ENCODE peak calls at places on chromosomes 1 and 21, in nine cellular contexts. One of them, this sample, is unnamed.

GRCh38 chr1:171128463-171128862 is 37.8 kb downstream of the FMO3 start:
- DNase-seq in H9: no peak
- DNase-seq in tibial nerve: no peak
- DNase-seq in upper lobe of right lung: no peak
- DNase-seq in lung: no peak
- DNase-seq in GM23248: no peak
- DNase-seq in SJCRH30: no peak
- DNase-seq in OCI-LY7: no peak
- DNase-seq in CD8-positive, alpha-beta T cell: no peak
- DNase-seq in this sample: no peak

GRCh38 chr1:77238463-77238862 is 19.2 kb upstream of the PIGK start:
- DNase-seq in CD8-positive, alpha-beta T cell: no peak
- DNase-seq in SJCRH30: no peak
- DNase-seq in H9: no peak
- DNase-seq in GM23248: peak; percentile 10
- DNase-seq in OCI-LY7: no peak
- DNase-seq in upper lobe of right lung: no peak
- DNase-seq in lung: no peak
- DNase-seq in tibial nerve: no peak
- DNase-seq in this sample: no peak

GRCh38 chr1:80448081-80448480 is 1352.7 kb upstream of the ADGRL2 start:
- DNase-seq in lung: no peak
- DNase-seq in GM23248: no peak
- DNase-seq in H9: no peak
- DNase-seq in upper lobe of right lung: no peak
- DNase-seq in CD8-positive, alpha-beta T cell: no peak
- DNase-seq in tibial nerve: no peak
- DNase-seq in SJCRH30: no peak
- DNase-seq in OCI-LY7: no peak
- DNase-seq in this sample: peak; percentile 43

GRCh38 chr1:69230223-69230622 is 337.5 kb upstream of the LRRC7 start:
- DNase-seq in GM23248: no peak
- DNase-seq in H9: no peak
- DNase-seq in CD8-positive, alpha-beta T cell: no peak
- DNase-seq in tibial nerve: no peak
- DNase-seq in SJCRH30: no peak
- DNase-seq in OCI-LY7: no peak
- DNase-seq in lung: no peak
- DNase-seq in upper lobe of right lung: no peak
- DNase-seq in this sample: no peak

GRCh38 chr1:25695066-25695990 is 78.7 kb downstream of the MAN1C1 start:
- DNase-seq in CD8-positive, alpha-beta T cell: no peak
- DNase-seq in SJCRH30: no peak
- DNase-seq in upper lobe of right lung: peak; percentile 80
- DNase-seq in GM23248: peak; percentile 98
- DNase-seq in H9: peak; percentile 75
- DNase-seq in lung: peak; percentile 83
- DNase-seq in tibial nerve: peak; percentile 65
- DNase-seq in OCI-LY7: no peak
- DNase-seq in this sample: peak; percentile 97

GRCh38 chr1:56490619-56491018 is 88.7 kb downstream of the PLPP3 start:
- DNase-seq in CD8-positive, alpha-beta T cell: no peak
- DNase-seq in H9: no peak
- DNase-seq in GM23248: peak; percentile 24
- DNase-seq in lung: no peak
- DNase-seq in tibial nerve: no peak
- DNase-seq in SJCRH30: no peak
- DNase-seq in OCI-LY7: no peak
- DNase-seq in upper lobe of right lung: no peak
- DNase-seq in this sample: no peak

GRCh38 chr1:24955161-24955560 is 25.1 kb upstream of the RUNX3 start:
- DNase-seq in upper lobe of right lung: no peak
- DNase-seq in SJCRH30: no peak
- DNase-seq in GM23248: peak; percentile 70
- DNase-seq in OCI-LY7: no peak
- DNase-seq in CD8-positive, alpha-beta T cell: peak; percentile 71
- DNase-seq in lung: no peak
- DNase-seq in H9: no peak
- DNase-seq in tibial nerve: no peak
- DNase-seq in this sample: peak; percentile 76

GRCh38 chr21:43771199-43771675 is 4.9 kb downstream of the CSTB start:
- DNase-seq in upper lobe of right lung: no peak
- DNase-seq in GM23248: no peak
- DNase-seq in H9: no peak
- DNase-seq in tibial nerve: no peak
- DNase-seq in SJCRH30: no peak
- DNase-seq in OCI-LY7: no peak
- DNase-seq in lung: no peak
- DNase-seq in CD8-positive, alpha-beta T cell: no peak
- DNase-seq in this sample: no peak

GRCh38 chr1:7287013-7287412 is 484.1 kb upstream of the VAMP3 start:
- DNase-seq in SJCRH30: no peak
- DNase-seq in GM23248: no peak
- DNase-seq in H9: no peak
- DNase-seq in OCI-LY7: no peak
- DNase-seq in lung: no peak
- DNase-seq in upper lobe of right lung: no peak
- DNase-seq in CD8-positive, alpha-beta T cell: no peak
- DNase-seq in tibial nerve: no peak
- DNase-seq in this sample: no peak

GRCh38 chr1:172283766-172284165 is 136.7 kb upstream of the C1orf105 start:
- DNase-seq in GM23248: no peak
- DNase-seq in CD8-positive, alpha-beta T cell: no peak
- DNase-seq in SJCRH30: no peak
- DNase-seq in lung: no peak
- DNase-seq in upper lobe of right lung: no peak
- DNase-seq in tibial nerve: no peak
- DNase-seq in H9: no peak
- DNase-seq in OCI-LY7: no peak
- DNase-seq in this sample: no peak

GRCh38 chr1:1482856-1483255 is 11.3 kb downstream of the ATAD3B start:
- DNase-seq in GM23248: no peak
- DNase-seq in tibial nerve: no peak
- DNase-seq in SJCRH30: no peak
- DNase-seq in H9: no peak
- DNase-seq in upper lobe of right lung: no peak
- DNase-seq in lung: no peak
- DNase-seq in CD8-positive, alpha-beta T cell: no peak
- DNase-seq in OCI-LY7: no peak
- DNase-seq in this sample: no peak

GRCh38 chr1:216919033-216919970 is 196.1 kb upstream of the ESRRG start:
- DNase-seq in H9: no peak
- DNase-seq in lung: no peak
- DNase-seq in OCI-LY7: no peak
- DNase-seq in CD8-positive, alpha-beta T cell: no peak
- DNase-seq in upper lobe of right lung: no peak
- DNase-seq in SJCRH30: no peak
- DNase-seq in GM23248: no peak
- DNase-seq in tibial nerve: no peak
- DNase-seq in this sample: no peak

GRCh38 chr1:21795075-21795474 is 12.1 kb upstream of the USP48 start:
- DNase-seq in GM23248: no peak
- DNase-seq in lung: no peak
- DNase-seq in tibial nerve: no peak
- DNase-seq in H9: no peak
- DNase-seq in OCI-LY7: no peak
- DNase-seq in CD8-positive, alpha-beta T cell: no peak
- DNase-seq in upper lobe of right lung: no peak
- DNase-seq in SJCRH30: no peak
- DNase-seq in this sample: no peak

GRCh38 chr1:58968360-58968952 is 184.6 kb upstream of the JUN start:
- DNase-seq in SJCRH30: peak; percentile 37
- DNase-seq in OCI-LY7: peak; percentile 90
- DNase-seq in CD8-positive, alpha-beta T cell: peak; percentile 62
- DNase-seq in H9: no peak
- DNase-seq in upper lobe of right lung: no peak
- DNase-seq in tibial nerve: peak; percentile 62
- DNase-seq in lung: peak; percentile 49
- DNase-seq in GM23248: peak; percentile 76
- DNase-seq in this sample: no peak

GRCh38 chr1:151167116-151167515 is 1.2 kb downstream of the SCNM1 start:
- DNase-seq in lung: no peak
- DNase-seq in upper lobe of right lung: no peak
- DNase-seq in GM23248: no peak
- DNase-seq in tibial nerve: no peak
- DNase-seq in OCI-LY7: no peak
- DNase-seq in H9: no peak
- DNase-seq in CD8-positive, alpha-beta T cell: no peak
- DNase-seq in SJCRH30: no peak
- DNase-seq in this sample: no peak

DNA sequence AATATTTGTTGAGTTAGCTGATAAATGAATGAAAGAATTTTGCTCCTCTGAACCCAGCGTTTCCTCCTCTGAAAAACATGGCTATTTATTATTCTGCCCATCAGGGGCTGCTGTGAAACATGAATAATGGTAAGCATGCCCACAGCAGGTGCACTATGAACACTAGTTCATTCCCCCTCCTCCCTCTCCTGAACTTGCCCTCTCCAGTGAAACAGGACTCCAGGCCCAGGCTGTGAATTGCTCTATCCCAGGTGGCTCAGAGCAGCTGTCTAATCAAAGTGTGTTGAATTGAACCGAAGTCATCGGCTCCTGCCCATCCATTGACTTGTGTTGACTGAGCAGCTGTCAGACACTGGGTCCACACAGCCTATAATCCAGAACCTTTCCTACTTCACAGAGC is 267.1 kb downstream of the PTPRU start:
- DNase-seq in lung: no peak
- DNase-seq in SJCRH30: no peak
- DNase-seq in tibial nerve: no peak
- DNase-seq in CD8-positive, alpha-beta T cell: no peak
- DNase-seq in OCI-LY7: no peak
- DNase-seq in GM23248: no peak
- DNase-seq in upper lobe of right lung: no peak
- DNase-seq in H9: peak; percentile 24
- DNase-seq in this sample: no peak
- H3K27ac ChIP-seq in lung: no peak overlapping the region
- H3K27ac ChIP-seq in SJCRH30: no peak overlapping the region
- H3K27ac ChIP-seq in tibial nerve: no peak overlapping the region
- H3K27ac ChIP-seq in CD8-positive, alpha-beta T cell: no peak overlapping the region
- H3K27ac ChIP-seq in OCI-LY7: no peak overlapping the region
- H3K27ac ChIP-seq in GM23248: no peak overlapping the region
- H3K27ac ChIP-seq in upper lobe of right lung: no peak overlapping the region
- H3K27ac ChIP-seq in H9: no peak overlapping the region
- H3K27ac ChIP-seq in this sample: no peak overlapping the region

DNA sequence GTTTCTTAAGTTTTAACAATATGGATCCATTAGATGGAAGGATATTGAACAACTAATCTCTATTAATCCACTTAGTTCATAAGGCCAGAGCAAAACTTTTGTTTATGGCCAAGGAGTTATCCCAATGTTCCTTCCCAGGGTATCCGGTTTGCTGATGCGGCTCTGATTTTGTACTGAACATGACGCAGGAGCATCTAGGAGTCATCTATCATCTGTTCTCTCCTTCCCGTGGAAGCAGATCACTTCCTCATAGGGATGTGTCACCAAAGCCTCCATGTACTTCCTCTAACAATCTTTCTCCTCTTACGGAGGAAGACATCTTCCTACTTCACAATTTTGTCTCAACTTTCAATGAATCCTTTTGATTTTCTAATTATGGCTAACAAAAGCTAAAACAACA is 206.6 kb downstream of the APP start:
- DNase-seq in GM23248: no peak
- DNase-seq in SJCRH30: no peak
- DNase-seq in lung: no peak
- DNase-seq in upper lobe of right lung: no peak
- DNase-seq in tibial nerve: no peak
- DNase-seq in H9: no peak
- DNase-seq in CD8-positive, alpha-beta T cell: no peak
- DNase-seq in OCI-LY7: no peak
- DNase-seq in this sample: no peak
- H3K27ac ChIP-seq in GM23248: no peak overlapping the region
- H3K27ac ChIP-seq in SJCRH30: no peak overlapping the region
- H3K27ac ChIP-seq in lung: no peak overlapping the region
- H3K27ac ChIP-seq in upper lobe of right lung: peak overlapping the region; percentile 63
- H3K27ac ChIP-seq in tibial nerve: no peak overlapping the region
- H3K27ac ChIP-seq in H9: no peak overlapping the region
- H3K27ac ChIP-seq in CD8-positive, alpha-beta T cell: no peak overlapping the region
- H3K27ac ChIP-seq in OCI-LY7: no peak overlapping the region
- H3K27ac ChIP-seq in this sample: peak overlapping the region; percentile 23

DNA sequence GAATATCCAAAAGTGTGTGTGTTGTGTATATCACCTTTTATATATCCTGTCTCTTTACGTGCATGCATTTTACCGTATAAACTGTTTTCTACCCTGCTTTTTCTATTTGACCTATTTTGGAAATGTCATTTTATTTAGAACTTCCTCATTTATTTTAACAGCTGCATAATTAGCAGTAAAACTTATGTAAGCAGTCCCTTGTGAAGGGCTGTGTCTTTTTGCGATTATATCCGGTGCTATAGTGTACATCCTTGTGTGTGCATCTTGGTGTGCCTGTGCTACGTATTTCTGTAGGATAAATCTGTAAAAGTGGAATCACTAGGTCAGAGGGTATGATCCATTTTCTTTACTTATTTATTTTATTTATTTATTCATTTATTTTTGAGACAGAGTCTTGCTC is 7.2 kb downstream of the LGALS8 start:
- DNase-seq in CD8-positive, alpha-beta T cell: no peak
- DNase-seq in SJCRH30: no peak
- DNase-seq in H9: no peak
- DNase-seq in upper lobe of right lung: no peak
- DNase-seq in lung: no peak
- DNase-seq in GM23248: no peak
- DNase-seq in OCI-LY7: no peak
- DNase-seq in tibial nerve: no peak
- DNase-seq in this sample: no peak
- H3K27ac ChIP-seq in CD8-positive, alpha-beta T cell: no peak overlapping the region
- H3K27ac ChIP-seq in SJCRH30: no peak overlapping the region
- H3K27ac ChIP-seq in H9: no peak overlapping the region
- H3K27ac ChIP-seq in upper lobe of right lung: no peak overlapping the region
- H3K27ac ChIP-seq in lung: no peak overlapping the region
- H3K27ac ChIP-seq in GM23248: no peak overlapping the region
- H3K27ac ChIP-seq in OCI-LY7: no peak overlapping the region
- H3K27ac ChIP-seq in tibial nerve: no peak overlapping the region
- H3K27ac ChIP-seq in this sample: no peak overlapping the region

GRCh38 chr1:109827466-109827865 is 63.7 kb upstream of the EPS8L3 start:
- DNase-seq in H9: no peak
- DNase-seq in upper lobe of right lung: no peak
- DNase-seq in tibial nerve: no peak
- DNase-seq in OCI-LY7: no peak
- DNase-seq in GM23248: peak; percentile 66
- DNase-seq in SJCRH30: no peak
- DNase-seq in CD8-positive, alpha-beta T cell: no peak
- DNase-seq in lung: no peak
- DNase-seq in this sample: no peak

GRCh38 chr1:109826930-109827349 is 63.2 kb upstream of the EPS8L3 start:
- DNase-seq in tibial nerve: no peak
- DNase-seq in SJCRH30: no peak
- DNase-seq in CD8-positive, alpha-beta T cell: no peak
- DNase-seq in H9: no peak
- DNase-seq in OCI-LY7: no peak
- DNase-seq in lung: no peak
- DNase-seq in upper lobe of right lung: peak; percentile 65
- DNase-seq in GM23248: no peak
- DNase-seq in this sample: no peak

GRCh38 chr1:109827986-109828385 is 64.3 kb upstream of the EPS8L3 start:
- DNase-seq in CD8-positive, alpha-beta T cell: no peak
- DNase-seq in SJCRH30: no peak
- DNase-seq in OCI-LY7: no peak
- DNase-seq in lung: no peak
- DNase-seq in upper lobe of right lung: no peak
- DNase-seq in H9: no peak
- DNase-seq in GM23248: no peak
- DNase-seq in tibial nerve: no peak
- DNase-seq in this sample: no peak

GRCh38 chr1:109825774-109826173 is 62.1 kb upstream of the EPS8L3 start:
- DNase-seq in H9: no peak
- DNase-seq in lung: no peak
- DNase-seq in CD8-positive, alpha-beta T cell: no peak
- DNase-seq in SJCRH30: no peak
- DNase-seq in OCI-LY7: no peak
- DNase-seq in tibial nerve: no peak
- DNase-seq in upper lobe of right lung: no peak
- DNase-seq in GM23248: no peak
- DNase-seq in this sample: no peak

GRCh38 chr1:109826446-109826845 is 62.7 kb upstream of the EPS8L3 start:
- DNase-seq in H9: no peak
- DNase-seq in CD8-positive, alpha-beta T cell: no peak
- DNase-seq in OCI-LY7: no peak
- DNase-seq in lung: no peak
- DNase-seq in GM23248: no peak
- DNase-seq in SJCRH30: no peak
- DNase-seq in tibial nerve: no peak
- DNase-seq in upper lobe of right lung: no peak
- DNase-seq in this sample: no peak
- H3K27ac ChIP-seq in H9: no peak overlapping the region
- H3K27ac ChIP-seq in CD8-positive, alpha-beta T cell: no peak overlapping the region
- H3K27ac ChIP-seq in OCI-LY7: no peak overlapping the region
- H3K27ac ChIP-seq in lung: peak overlapping the region; percentile 45
- H3K27ac ChIP-seq in GM23248: no peak overlapping the region
- H3K27ac ChIP-seq in SJCRH30: no peak overlapping the region
- H3K27ac ChIP-seq in tibial nerve: no peak overlapping the region
- H3K27ac ChIP-seq in upper lobe of right lung: peak overlapping the region; percentile 36
- H3K27ac ChIP-seq in this sample: no peak overlapping the region